ENCODE peak calls at places on chromosomes 2 and 18, in five cellular contexts. Q is neural crest cell; P is stimulated activated CD4-positive, alpha-beta T cell treated with anti-CD3 and anti-CD28 coated beads, Interleukin-2, amount 100 ng/mL, for 48 hours; I is NCI-H1417; N is AG20443. T is an unnamed sample.
A peak's percentile ranks its signal among the peaks of the same experiment; 100 is the strongest.

GRCh38 chr2:22904126-22904684 is 480.8 kb upstream of the KLHL29 start:
- DNase-seq in Q (peak; percentile 56), N (peak; percentile 27), I (peak; percentile 27), P (peak; percentile 1), T (no peak)

GRCh38 chr18:76338619-76339245 is 156.3 kb downstream of the ZNF516 start:
- DNase-seq in Q (no peak), N (no peak), P (no peak), I (no peak), T (no peak)

GRCh38 chr2:227623225-227623624 is 5.9 kb downstream of the SCYGR4 start:
- DNase-seq in N (peak; percentile 36), P (no peak), Q (no peak), I (no peak), T (no peak)

GRCh38 chr2:24077535-24077877 is 1.4 kb upstream of the SF3B6 start:
- DNase-seq in I (peak; percentile 62), P (no peak), Q (no peak), N (peak; percentile 14), T (no peak)

GRCh38 chr18:42052137-42052708 is 97.2 kb downstream of the PIK3C3 start:
- DNase-seq in P (no peak), N (peak; percentile 11), Q (no peak), I (no peak), T (no peak)

GRCh38 chr2:54666741-54667639 is 56.5 kb upstream of the EML6 start:
- DNase-seq in I (no peak), P (no peak), N (no peak), Q (no peak), T (peak; percentile 37)

GRCh38 chr2:216298719-216299118 is 73.6 kb downstream of the MARCHF4 start:
- DNase-seq in P (no peak), Q (no peak), I (no peak), N (peak; percentile 85), T (no peak)

GRCh38 chr2:178870703-178871102 is 63.5 kb upstream of the TTN start:
- DNase-seq in P (no peak), I (no peak), Q (no peak), N (peak; percentile 19), T (no peak)

GRCh38 chr18:76496200-76496890 is 1.3 kb upstream of the ZNF516 start:
- DNase-seq in P (peak; percentile 24), I (no peak), N (peak; percentile 70), Q (peak; percentile 59), T (no peak)

GRCh38 chr2:150617351-150617750 is 129.9 kb upstream of the RND3 start:
- DNase-seq in Q (no peak), N (no peak), P (no peak), I (no peak), T (no peak)

GRCh38 chr18:67318651-67319050 is 197.9 kb downstream of the DSEL start:
- DNase-seq in I (no peak), P (no peak), Q (no peak), N (peak; percentile 41), T (no peak)

GRCh38 chr2:230226090-230226551 is 585 bp downstream of the SP140 start:
- DNase-seq in P (no peak), Q (no peak), I (no peak), N (no peak), T (no peak)

GRCh38 chr18:67132919-67133318 is 383.6 kb downstream of the DSEL start:
- DNase-seq in P (no peak), N (no peak), Q (no peak), I (peak; percentile 90), T (no peak)

GRCh38 chr2:134144081-134144596 is 109.7 kb upstream of the MGAT5 start:
- DNase-seq in Q (no peak), I (no peak), P (no peak), N (no peak), T (no peak)

GRCh38 chr2:173869244-173869643 is 95.9 kb downstream of the SP3 start:
- DNase-seq in I (peak; percentile 4), Q (no peak), N (no peak), P (no peak), T (no peak)

GRCh38 chr2:172813314-172813888 is 77.8 kb downstream of the RAPGEF4 start:
- DNase-seq in I (no peak), N (peak; percentile 32), Q (no peak), P (no peak), T (no peak)